ENCODE peak calls at places on chromosomes 16 and 17, in seven cellular contexts. I, V, Y, T, E, O and W are unnamed samples.

GRCh38 chr16:26645629-26646028 is 421.1 kb upstream of the C16orf82 start:
- DNase-seq in O (no peak), Y (peak), V (no peak), E (no peak), I (no peak), T (no peak), W (no peak)

GRCh38 chr17:63956296-63956920 is 16.3 kb downstream of the SCN4A start:
- DNase-seq in I (peak), T (peak), V (no peak), Y (no peak), O (peak), E (no peak), W (no peak)

GRCh38 chr16:75103994-75104393 is 12.6 kb downstream of the LDHD start:
- DNase-seq in O (no peak), V (no peak), E (no peak), Y (no peak), I (no peak), T (no peak), W (no peak)

GRCh38 chr17:62862251-62862650 is 54.1 kb upstream of the MARCHF10 start:
- DNase-seq in I (no peak), T (no peak), E (peak), O (peak), V (no peak), Y (no peak), W (no peak)

GRCh38 chr16:61580579-61580978 is 455.7 kb downstream of the CDH8 start:
- DNase-seq in Y (no peak), V (no peak), I (no peak), E (no peak), T (no peak), O (no peak), W (peak)

GRCh38 chr16:80503144-80503543 is 37.6 kb upstream of the DYNLRB2 start:
- DNase-seq in Y (no peak), I (no peak), T (no peak), E (no peak), V (no peak), O (no peak), W (no peak)

GRCh38 chr16:2859686-2860265 is 1.8 kb upstream of the PRSS22 start:
- DNase-seq in V (no peak), Y (no peak), I (no peak), E (no peak), T (no peak), O (no peak), W (no peak)

GRCh38 chr17:34275881-34276280 is 5.9 kb downstream of the CCL7 start:
- DNase-seq in E (peak), I (peak), V (no peak), Y (no peak), O (peak), T (no peak), W (no peak)

GRCh38 chr16:29925805-29926674 is at the start of gene KCTD13:
- DNase-seq in I (peak), T (peak), Y (peak), O (peak), V (peak), E (peak), W (peak)

GRCh38 chr16:70651524-70651923 is 5.2 kb downstream of the IL34 start:
- DNase-seq in V (no peak), T (no peak), Y (no peak), I (peak), O (peak), E (peak), W (no peak)

GRCh38 chr16:70656065-70656711 is 9.8 kb downstream of the IL34 start:
- DNase-seq in I (no peak), V (no peak), E (no peak), Y (no peak), O (no peak), T (no peak), W (no peak)

GRCh38 chr16:70653406-70653805 is 7.0 kb downstream of the IL34 start:
- DNase-seq in V (no peak), Y (no peak), O (no peak), I (no peak), T (no peak), E (no peak), W (peak)

GRCh38 chr16:70652322-70652721 is 6.0 kb downstream of the IL34 start:
- DNase-seq in V (no peak), E (no peak), T (no peak), O (peak), I (no peak), Y (no peak), W (no peak)

GRCh38 chr16:70653809-70654771 is 7.7 kb downstream of the IL34 start:
- DNase-seq in O (peak), T (peak), E (peak), V (peak), Y (peak), I (peak), W (peak)
- H3K4me3 ChIP-seq in O (peak), T (no peak), E (peak), V (no peak), Y (peak), I (peak), W (no peak)

GRCh38 chr17:290121-290521 is 62.5 kb downstream of the RPH3AL start:
- DNase-seq in O (no peak), V (no peak), I (no peak), E (no peak), Y (no peak), T (peak), W (peak)

GRCh38 chr17:290626-291025 is 62.0 kb downstream of the RPH3AL start:
- DNase-seq in E (no peak), V (no peak), O (no peak), T (no peak), Y (no peak), I (no peak), W (no peak)

GRCh38 chr17:289409-289808 is 63.2 kb downstream of the RPH3AL start:
- DNase-seq in E (no peak), T (peak), V (no peak), Y (no peak), O (no peak), I (no peak), W (peak)

GRCh38 chr17:292016-292415 is 60.6 kb downstream of the RPH3AL start:
- DNase-seq in T (peak), O (no peak), Y (no peak), E (no peak), I (no peak), V (no peak), W (peak)

GRCh38 chr17:292531-293382 is 59.9 kb downstream of the RPH3AL start:
- DNase-seq in E (no peak), Y (no peak), V (no peak), O (no peak), I (no peak), T (no peak), W (peak)
- TF ChIP-seq CTCF in E (no peak), Y (no peak), V (no peak), O (no peak), I (no peak), T (no peak), W (no peak)

GRCh38 chr17:48609754-48610281 is 999 bp downstream of the HOXB7 start:
- DNase-seq in Y (no peak), E (no peak), T (no peak), V (no peak), O (no peak), I (no peak), W (no peak)
- H3K4me3 ChIP-seq in Y (peak), E (no peak), T (peak), V (no peak), O (no peak), I (peak), W (peak)

GRCh38 chr17:57755479-57756070 is 10.5 kb upstream of the CCDC182 start:
- DNase-seq in Y (no peak), O (no peak), E (no peak), V (no peak), I (no peak), T (no peak), W (no peak)
- TF ChIP-seq CTCF in Y (peak), O (no peak), E (no peak), V (no peak), I (no peak), T (no peak), W (peak)

GRCh38 chr17:47208744-47209488 is at the start of gene MYL4:
- DNase-seq in T (no peak), E (no peak), V (no peak), Y (peak), O (no peak), I (no peak), W (no peak)

GRCh38 chr17:47210105-47210504 is 957 bp downstream of the MYL4 start:
- DNase-seq in I (no peak), Y (peak), O (no peak), T (no peak), E (no peak), V (no peak), W (no peak)

GRCh38 chr17:47207143-47208067 is 1.7 kb upstream of the MYL4 start:
- DNase-seq in Y (no peak), T (no peak), E (no peak), I (no peak), V (no peak), O (no peak), W (no peak)

GRCh38 chr17:47212458-47212857 is 3.3 kb downstream of the MYL4 start:
- DNase-seq in Y (no peak), E (no peak), O (no peak), V (no peak), T (no peak), I (no peak), W (no peak)

GRCh38 chr17:47209499-47209898 is 351 bp downstream of the MYL4 start:
- DNase-seq in Y (no peak), T (no peak), O (no peak), E (no peak), V (no peak), I (no peak), W (no peak)
- H3K4me3 ChIP-seq in Y (peak), T (no peak), O (no peak), E (no peak), V (no peak), I (no peak), W (no peak)

GRCh38 chr16:57994778-57995177 is 5.7 kb downstream of the ZNF319 start:
- DNase-seq in E (peak), V (peak), I (peak), O (peak), T (peak), Y (peak), W (peak)
- TF ChIP-seq CTCF in E (peak), V (peak), I (peak), O (peak), T (peak), Y (peak), W (peak)

DNA sequence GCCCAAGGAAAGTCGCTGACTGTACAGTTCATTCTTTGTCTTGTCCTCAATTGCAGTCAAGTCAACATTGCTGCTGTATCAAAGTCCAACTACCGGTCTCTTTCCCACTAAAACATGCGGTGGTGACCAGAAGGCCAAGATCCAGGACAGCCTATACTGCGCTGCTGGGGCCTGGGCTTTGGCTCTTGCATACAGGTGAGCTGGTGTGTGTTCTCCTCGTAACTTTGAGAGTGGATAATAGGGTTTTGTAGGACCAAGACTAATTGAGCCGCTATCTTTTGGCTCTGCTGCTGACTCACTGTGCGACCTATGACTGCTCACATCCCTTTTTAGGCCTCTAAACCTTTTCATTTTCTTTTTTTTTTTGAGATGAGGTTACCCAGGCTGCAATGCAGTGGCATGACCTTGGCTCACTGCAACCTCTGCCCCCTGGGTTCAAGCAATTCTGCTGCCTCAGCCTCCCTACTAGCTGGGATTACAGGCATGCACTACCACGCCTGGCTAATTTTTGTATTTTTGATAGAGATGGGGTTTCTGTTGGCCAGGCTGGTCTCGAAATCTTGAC is 38.7 kb downstream of the PHKB start:
- DNase-seq in T (no peak), I (no peak), Y (no peak), V (no peak), E (no peak), O (no peak), W (peak)
- H3K4me3 ChIP-seq in T (no peak), I (no peak), Y (no peak), V (no peak), E (no peak), O (no peak), W (no peak)

DNA sequence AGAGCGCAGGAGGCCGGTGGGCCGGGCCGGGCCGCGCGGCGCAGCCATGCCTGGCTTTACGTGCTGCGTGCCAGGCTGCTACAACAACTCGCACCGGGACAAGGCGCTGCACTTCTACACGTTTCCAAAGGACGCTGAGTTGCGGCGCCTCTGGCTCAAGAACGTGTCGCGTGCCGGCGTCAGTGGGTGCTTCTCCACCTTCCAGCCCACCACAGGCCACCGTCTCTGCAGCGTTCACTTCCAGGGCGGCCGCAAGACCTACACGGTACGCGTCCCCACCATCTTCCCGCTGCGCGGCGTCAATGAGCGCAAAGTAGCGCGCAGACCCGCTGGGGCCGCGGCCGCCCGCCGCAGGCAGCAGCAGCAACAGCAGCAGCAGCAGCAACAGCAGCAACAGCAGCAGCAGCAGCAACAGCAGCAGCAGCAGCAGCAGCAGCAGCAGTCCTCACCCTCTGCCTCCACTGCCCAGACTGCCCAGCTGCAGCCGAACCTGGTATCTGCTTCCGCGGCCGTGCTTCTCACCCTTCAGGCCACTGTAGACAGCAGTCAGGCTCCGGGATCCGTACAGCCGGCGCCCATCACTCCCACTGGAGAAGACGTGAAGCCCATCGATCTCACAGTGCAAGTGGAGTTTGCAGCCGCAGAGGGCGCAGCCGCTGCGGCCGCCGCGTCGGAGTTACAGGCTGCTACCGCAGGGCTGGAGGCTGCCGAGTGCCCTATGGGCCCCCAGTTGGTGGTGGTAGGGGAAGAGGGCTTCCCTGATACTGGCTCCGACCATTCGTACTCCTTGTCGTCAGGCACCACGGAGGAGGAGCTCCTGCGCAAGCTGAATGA is 606 bp downstream of the THAP11 start:
- DNase-seq in I (peak), O (peak), E (peak), T (peak), Y (peak), V (peak), W (peak)
- TF ChIP-seq CTCF in I (peak), O (peak), E (peak), T (no peak), Y (peak), V (peak), W (no peak)

GRCh38 chr17:75526555-75527270 is 1.2 kb downstream of the LLGL2 start:
- DNase-seq in V (no peak), Y (no peak), T (no peak), I (no peak), O (no peak), E (no peak), W (no peak)
- H3K4me3 ChIP-seq in V (no peak), Y (peak), T (peak), I (no peak), O (no peak), E (peak), W (peak)

GRCh38 chr17:29933379-29933778 is 3.4 kb upstream of the SSH2 start:
- DNase-seq in Y (peak), O (peak), T (peak), I (peak), E (peak), V (no peak), W (no peak)
- TF ChIP-seq CTCF in Y (peak), O (peak), T (no peak), I (peak), E (peak), V (peak), W (no peak)